ENCODE peak calls at places on chromosomes 4 and X, in five cellular contexts. Q is thoracic aorta, N is mammary epithelial cell, R is A549, O is heart left ventricle. K is an unnamed sample. For H3K4me1, the result is how much of the 10 kb centered on the place peaks cover.

GRCh38 chrX:46687619-46688018 is 71.3 kb downstream of the SLC9A7 start:
- DNase-seq in Q (no peak), N (peak), R (no peak), O (no peak), K (no peak)

GRCh38 chr4:123064390-123064789 is 142.0 kb upstream of the NUDT6 start:
- DNase-seq in Q (no peak), N (peak), R (peak), O (no peak), K (no peak)

GRCh38 chrX:93422693-93423092 is 250.7 kb downstream of the NAP1L3 start:
- DNase-seq in Q (no peak), N (peak), R (no peak), O (no peak), K (no peak)

GRCh38 chrX:77298790-77299189 is 148.4 kb upstream of the FGF16 start:
- DNase-seq in Q (no peak), N (no peak), R (no peak), O (no peak), K (no peak)

GRCh38 chr4:187286536-187286935 is 562.9 kb upstream of the FAT1 start:
- DNase-seq in Q (no peak), N (no peak), R (no peak), O (no peak), K (no peak)

GRCh38 chr4:166091914-166092510 is 219.0 kb downstream of the TLL1 start:
- DNase-seq in Q (no peak), N (peak), R (peak), O (no peak), K (no peak)

GRCh38 chrX:47587906-47588735 is 5.9 kb downstream of the TIMP1 start:
- DNase-seq in Q (no peak), N (no peak), R (no peak), O (no peak), K (no peak)

GRCh38 chr4:175440776-175441175 is 371.3 kb downstream of the GPM6A start:
- DNase-seq in Q (no peak), N (no peak), R (no peak), O (no peak), K (no peak)

GRCh38 chr4:1873776-1874175 is 2.6 kb downstream of the NSD2 start:
- DNase-seq in Q (no peak), N (no peak), R (no peak), O (no peak), K (no peak)

GRCh38 chrX:97446298-97446882 is 562.7 kb downstream of the RPA4 start:
- DNase-seq in Q (no peak), N (no peak), R (no peak), O (no peak), K (no peak)

GRCh38 chr4:67167849-67168248 is 377.5 kb downstream of the CENPC start:
- DNase-seq in Q (no peak), N (no peak), R (no peak), O (no peak), K (no peak)

GRCh38 chr4:7872264-7872771 is 67.3 kb downstream of the AFAP1 start:
- DNase-seq in Q (no peak), N (no peak), R (no peak), O (no peak), K (no peak)

GRCh38 chr4:131258361-131258760 is 1890.7 kb upstream of the PCDH10 start:
- DNase-seq in Q (no peak), N (peak), R (no peak), O (no peak), K (no peak)

GRCh38 chr4:159069922-159070321 is 33.0 kb upstream of the RAPGEF2 start:
- DNase-seq in Q (no peak), N (peak), R (no peak), O (no peak), K (no peak)

GRCh38 chrX:64394874-64395567 is at the start of gene MTMR8:
- DNase-seq in Q (peak), N (peak), R (peak), O (peak), K (peak)

GRCh38 chr4:15457401-15458201 is 12.1 kb upstream of the CC2D2A start:
- DNase-seq in Q (no peak), N (no peak), R (no peak), O (no peak), K (peak)

GRCh38 chr4:147725673-147726072 is 6.2 kb upstream of the ARHGAP10 start:
- DNase-seq in Q (no peak), N (peak), R (no peak), O (no peak), K (no peak)

GRCh38 chr4:53532521-53532920 is 58.8 kb downstream of the LNX1 start:
- DNase-seq in Q (no peak), N (no peak), R (no peak), O (no peak), K (no peak)

GRCh38 chr4:24104173-24104572 is 214.3 kb upstream of the PPARGC1A start:
- DNase-seq in Q (no peak), N (no peak), R (no peak), O (no peak), K (no peak)

GRCh38 chrX:122833230-122833629 is 350.8 kb upstream of the GRIA3 start:
- DNase-seq in Q (no peak), N (no peak), R (no peak), O (no peak), K (no peak)

GRCh38 chr4:82711158-82711785 is 87.3 kb downstream of the SCD5 start:
- DNase-seq in Q (no peak), N (no peak), R (no peak), O (no peak), K (no peak)

GRCh38 chr4:150268444-150268843 is 190.2 kb downstream of the DCLK2 start:
- DNase-seq in Q (no peak), N (peak), R (no peak), O (no peak), K (no peak)

GRCh38 chrX:12497832-12498591 is 293.2 kb upstream of the PRPS2 start:
- DNase-seq in Q (no peak), N (no peak), R (peak), O (no peak), K (no peak)

GRCh38 chr4:100042235-100042634 is 92.2 kb upstream of the H2AZ1 start:
- DNase-seq in Q (no peak), N (no peak), R (no peak), O (no peak), K (no peak)

GRCh38 chr4:170111100-170111499 is 21.3 kb upstream of the AADAT start:
- DNase-seq in Q (no peak), N (no peak), R (no peak), O (no peak), K (peak)

GRCh38 chr4:122517345-122517744 is 60.8 kb upstream of the IL2 start:
- DNase-seq in Q (no peak), N (no peak), R (no peak), O (no peak), K (no peak)

DNA sequence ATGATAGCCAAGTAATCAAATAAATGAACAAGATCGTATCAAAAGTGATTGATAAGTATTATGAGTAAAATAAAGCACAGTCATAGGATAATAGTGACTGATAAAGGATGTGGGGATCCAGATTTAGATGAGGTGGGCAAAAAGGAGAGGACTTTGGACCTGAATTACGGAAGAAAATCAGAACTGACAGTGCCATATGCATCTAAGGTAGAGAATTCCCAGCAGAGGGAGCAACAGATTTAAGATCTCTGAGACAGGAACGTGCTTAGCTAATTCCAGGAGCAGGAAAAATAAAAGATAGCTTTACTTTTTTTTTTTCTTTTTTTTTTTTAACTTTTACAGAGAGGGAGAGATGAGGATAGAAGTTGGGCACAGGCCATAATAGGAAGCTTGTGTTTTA is 189.9 kb downstream of the NWD2 start:
- DNase-seq in Q (no peak), N (no peak), R (no peak), O (no peak), K (no peak)
- TF ChIP-seq CTCF in Q (no peak), N (no peak), R (peak), O (no peak), K (no peak)

GRCh38 chr4:38030023-38030422 is 69.8 kb downstream of the PTTG2 start:
- DNase-seq in Q (no peak), N (peak), R (no peak), O (no peak), K (no peak)
- H3K27ac ChIP-seq in Q (no peak), N (no peak), R (no peak), O (no peak), K (no peak)

DNA sequence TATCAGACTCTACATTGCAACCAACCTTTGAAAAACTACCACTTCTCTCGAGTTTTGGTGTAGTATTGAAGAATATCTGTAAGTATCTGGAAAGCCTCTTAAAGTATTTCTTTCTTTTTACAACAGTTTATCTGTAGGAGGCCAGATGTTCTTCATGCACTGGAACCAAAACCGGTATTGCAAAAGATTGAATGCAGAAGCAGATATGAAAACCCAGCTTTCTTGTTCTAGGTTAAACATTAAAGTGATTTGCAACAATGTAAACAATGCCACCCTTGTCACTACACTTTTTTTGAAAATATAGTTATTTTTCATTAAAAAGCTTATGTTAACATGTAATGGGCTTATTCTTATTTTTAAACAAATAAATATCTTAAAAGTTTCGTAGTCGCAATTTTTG is 27.2 kb downstream of the PLS3 start:
- DNase-seq in Q (no peak), N (no peak), R (no peak), O (no peak), K (no peak)
- H3K4me1 ChIP-seq in Q (half or more), N (under half), R (half or more), O (under half), K (under half)

GRCh38 chr4:146510942-146511341 is 10.8 kb downstream of the SLC10A7 start:
- DNase-seq in Q (no peak), N (no peak), R (no peak), O (no peak), K (no peak)
- TF ChIP-seq CTCF in Q (no peak), N (no peak), R (no peak), O (no peak), K (no peak)

GRCh38 chr4:69503558-69503957 is 7.9 kb upstream of the UGT2B4 start:
- DNase-seq in Q (no peak), N (no peak), R (no peak), O (no peak), K (no peak)

GRCh38 chr4:69497081-69497480 is 1.4 kb upstream of the UGT2B4 start:
- DNase-seq in Q (no peak), N (peak), R (no peak), O (no peak), K (no peak)

GRCh38 chr4:69493515-69493914 is 2.2 kb downstream of the UGT2B4 start:
- DNase-seq in Q (no peak), N (no peak), R (no peak), O (no peak), K (no peak)

DNA sequence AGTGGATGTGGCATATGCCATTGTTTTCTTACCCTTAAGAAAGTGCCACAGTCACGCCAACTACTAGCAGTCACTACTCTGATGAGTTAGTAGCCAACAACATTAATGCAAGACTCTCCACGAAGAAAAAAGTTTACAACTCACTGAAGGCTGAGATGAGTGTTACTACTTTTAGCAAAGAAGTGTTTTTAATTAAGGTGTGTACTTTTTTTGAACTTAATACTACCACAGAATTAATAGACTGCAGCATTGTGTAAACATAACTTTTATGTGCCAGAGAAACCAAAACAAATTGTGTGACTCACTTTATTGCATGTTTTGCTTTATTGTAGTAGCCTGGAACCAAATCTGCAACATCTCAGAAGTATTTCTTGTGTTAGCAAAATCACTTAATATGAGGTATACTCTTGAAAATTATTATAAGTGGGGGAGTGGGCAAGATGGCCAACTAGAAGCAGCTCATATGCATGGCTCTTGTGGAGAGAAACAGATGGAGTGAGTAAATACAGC is 2.2 kb upstream of the UGT2B4 start:
- DNase-seq in Q (no peak), N (no peak), R (no peak), O (no peak), K (no peak)
- H3K27ac ChIP-seq in Q (no peak), N (no peak), R (no peak), O (no peak), K (no peak)

DNA sequence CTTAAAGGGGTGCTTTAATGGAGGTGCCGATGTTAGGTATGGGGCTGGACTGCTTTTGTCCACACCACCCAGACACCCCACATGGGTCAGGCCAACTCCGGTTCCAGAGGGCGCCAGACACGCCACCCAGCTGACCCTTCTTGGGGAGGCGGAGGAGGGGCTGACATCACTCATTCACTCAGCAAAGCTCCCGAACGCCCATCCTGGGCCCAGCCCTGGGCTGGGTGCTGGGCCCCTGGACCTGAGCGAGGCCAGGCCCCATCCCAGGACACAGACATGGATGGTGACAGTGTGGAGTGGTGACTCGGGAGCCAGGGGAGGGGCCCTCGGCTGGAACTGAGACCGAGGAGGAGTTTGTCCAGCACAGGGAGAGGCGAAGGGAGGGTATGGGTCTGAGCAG is 28.1 kb downstream of the MAN2B2 start:
- DNase-seq in Q (no peak), N (no peak), R (no peak), O (no peak), K (no peak)
- H3K4me1 ChIP-seq in Q (under half), N (under half), R (under half), O (under half), K (under half)

DNA sequence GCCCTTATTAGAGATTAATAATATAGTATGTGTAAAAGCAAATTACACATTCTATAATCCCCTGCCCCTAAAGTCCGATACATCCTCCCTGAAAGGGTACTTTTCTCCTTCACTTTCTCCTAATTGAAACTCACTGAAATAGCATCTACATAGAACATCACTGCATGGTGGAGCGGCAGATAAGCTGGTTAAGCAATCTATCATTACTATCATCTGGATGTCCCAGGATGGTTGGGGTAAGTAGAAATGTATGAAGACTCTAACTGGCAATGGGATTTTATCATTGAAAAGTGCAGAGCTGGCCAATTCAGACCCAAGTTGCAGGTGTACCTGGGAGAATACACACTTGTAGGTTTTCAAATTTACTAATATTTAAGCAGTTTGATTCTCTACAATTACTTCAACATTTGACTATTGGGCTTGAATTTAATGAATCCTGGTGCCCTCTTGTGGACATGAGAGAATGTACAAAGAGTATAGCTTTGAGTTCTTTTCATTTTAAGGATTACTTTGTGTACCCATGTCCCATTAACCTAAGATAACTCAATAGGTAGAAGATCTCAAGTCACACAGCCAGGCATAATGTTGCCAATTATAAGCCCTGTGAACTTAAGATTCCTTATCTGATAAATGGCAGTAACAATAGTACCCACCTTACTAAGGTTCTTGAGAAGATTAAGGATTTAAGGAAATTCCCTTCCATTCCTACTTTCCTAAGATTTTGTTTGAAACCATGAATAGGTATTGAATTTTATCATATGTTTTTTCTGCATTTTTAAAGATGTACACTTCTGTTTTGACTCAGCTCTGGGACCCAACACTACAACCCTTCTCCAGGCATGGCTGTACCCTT is 69.8 kb downstream of the SHROOM3 start:
- DNase-seq in Q (no peak), N (peak), R (peak), O (no peak), K (no peak)
- TF ChIP-seq CTCF in Q (peak), N (peak), R (peak), O (peak), K (peak)

DNA sequence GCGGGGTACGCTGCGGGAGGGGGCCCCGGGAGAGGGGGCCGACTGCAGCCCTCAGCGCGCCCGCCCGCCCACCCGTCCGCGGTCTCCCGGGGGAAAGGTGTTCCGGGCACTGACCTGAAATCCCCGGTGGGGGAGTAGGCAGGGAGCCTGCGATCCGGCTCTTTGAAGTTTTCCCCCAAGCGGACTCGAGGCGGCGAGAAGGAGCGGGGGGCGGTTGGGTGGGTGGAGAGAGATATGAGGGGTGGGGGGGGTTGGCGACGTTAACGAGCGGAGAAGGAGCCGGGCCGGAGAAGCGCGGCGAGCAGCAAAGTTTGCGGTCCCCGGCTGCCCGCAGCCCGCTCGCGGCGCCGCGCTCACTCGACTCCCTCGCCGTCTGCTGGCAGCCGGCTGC is 662 bp downstream of the BCOR start:
- DNase-seq in Q (no peak), N (no peak), R (peak), O (no peak), K (no peak)
- H3K27ac ChIP-seq in Q (peak), N (no peak), R (peak), O (peak), K (peak)

GRCh38 chr4:74942251-74942917 is 9.5 kb downstream of the PARM1 start:
- DNase-seq in Q (no peak), N (peak), R (no peak), O (no peak), K (no peak)
- H3K4me1 ChIP-seq in Q (under half), N (under half), R (under half), O (under half), K (under half)

K was measured in esophagus muscularis mucosa.